ENCODE peak calls at places on chromosomes 7 and 10, in five cellular contexts. U is upper lobe of left lung, M is AG09309, Q is cardiac muscle cell, F is fibroblast of mammary gland. A is an unnamed sample.

GRCh38 chr7:101538596-101539459 is 90.3 kb downstream of the MYL10 start:
- DNase-seq in F (peak; percentile 24), U (peak; percentile 90), M (no peak), Q (peak; percentile 74), A (peak; percentile 89)

GRCh38 chr7:78558571-78558970 is 760.0 kb downstream of the PHTF2 start:
- DNase-seq in F (no peak), U (no peak), Q (no peak), M (no peak), A (no peak)

GRCh38 chr7:16233519-16233918 is 187.8 kb downstream of the CRPPA start:
- DNase-seq in Q (no peak), F (no peak), U (no peak), M (no peak), A (no peak)

GRCh38 chr10:43214956-43215561 is 51.8 kb downstream of the RASGEF1A start:
- DNase-seq in Q (peak; percentile 26), U (no peak), F (no peak), M (no peak), A (no peak)

GRCh38 chr10:6600224-6600987 is 20.3 kb upstream of the PRKCQ start:
- DNase-seq in Q (no peak), F (no peak), U (no peak), M (no peak), A (no peak)

GRCh38 chr10:50538473-50539398 is 85.0 kb downstream of the SGMS1 start:
- DNase-seq in Q (no peak), F (no peak), U (no peak), M (no peak), A (no peak)

GRCh38 chr10:58508316-58508715 is 4.4 kb upstream of the BICC1 start:
- DNase-seq in M (no peak), Q (no peak), U (no peak), F (peak; percentile 73), A (no peak)

GRCh38 chr7:80833289-80834104 is 85.4 kb downstream of the SEMA3C start:
- DNase-seq in Q (no peak), F (peak; percentile 84), M (no peak), U (no peak), A (no peak)

GRCh38 chr7:14924398-14924797 is 21.8 kb upstream of the DGKB start:
- DNase-seq in U (no peak), M (no peak), F (peak; percentile 23), Q (no peak), A (no peak)

GRCh38 chr10:77391605-77392235 is 245.9 kb downstream of the KCNMA1 start:
- DNase-seq in F (peak; percentile 87), U (no peak), M (peak; percentile 66), Q (peak; percentile 86), A (peak; percentile 94)

GRCh38 chr7:77655361-77655760 is 40.9 kb upstream of the RSBN1L start:
- DNase-seq in F (no peak), Q (no peak), M (no peak), U (no peak), A (no peak)

GRCh38 chr7:16357921-16358320 is 63.4 kb downstream of the CRPPA start:
- DNase-seq in Q (no peak), F (no peak), U (no peak), M (no peak), A (no peak)

GRCh38 chr10:54469587-54470323 is 331.3 kb downstream of the PCDH15 start:
- DNase-seq in F (no peak), Q (no peak), U (no peak), M (no peak), A (no peak)

GRCh38 chr10:94279835-94280709 is 82.7 kb downstream of the NOC3L start:
- DNase-seq in M (no peak), F (peak; percentile 50), U (no peak), Q (peak; percentile 73), A (no peak)

GRCh38 chr7:112892263-112892662 is 102.1 kb upstream of the TMEM168 start:
- DNase-seq in U (no peak), M (peak; percentile 3), F (peak; percentile 79), Q (no peak), A (no peak)

GRCh38 chr7:44163591-44163990 is 22.5 kb upstream of the MYL7 start:
- DNase-seq in F (peak; percentile 81), U (no peak), M (peak; percentile 91), Q (no peak), A (no peak)

GRCh38 chr10:85643839-85644525 is 722.6 kb downstream of the GRID1 start:
- DNase-seq in M (no peak), U (no peak), Q (no peak), F (peak; percentile 25), A (no peak)

GRCh38 chr7:106279425-106280182 is 5.2 kb downstream of the NAMPT start:
- DNase-seq in Q (no peak), F (no peak), M (no peak), U (no peak), A (no peak)

GRCh38 chr10:69490876-69491275 is 39.6 kb downstream of the TSPAN15 start:
- DNase-seq in F (no peak), M (no peak), Q (no peak), U (no peak), A (no peak)

GRCh38 chr10:60943372-60944158 is 420 bp downstream of the RHOBTB1 start:
- DNase-seq in M (no peak), F (peak; percentile 38), U (peak; percentile 91), Q (peak; percentile 74), A (peak; percentile 45)

GRCh38 chr7:28076421-28077163 is 104.0 kb downstream of the JAZF1 start:
- DNase-seq in M (no peak), F (no peak), U (no peak), Q (no peak), A (no peak)

GRCh38 chr7:142376356-142376997 is 118.6 kb upstream of the PRSS58 start:
- DNase-seq in M (no peak), U (no peak), Q (no peak), F (no peak), A (no peak)

GRCh38 chr7:145884716-145885514 is 231.7 kb upstream of the CNTNAP2 start:
- DNase-seq in F (no peak), M (no peak), U (no peak), Q (no peak), A (no peak)

GRCh38 chr10:31242902-31243301 is 76.1 kb upstream of the ZEB1 start:
- DNase-seq in F (peak; percentile 100), Q (no peak), M (peak; percentile 81), U (no peak), A (no peak)

GRCh38 chr10:78435484-78436222 is 402.0 kb downstream of the RPS24 start:
- DNase-seq in Q (no peak), F (no peak), M (no peak), U (no peak), A (no peak)

GRCh38 chr10:1448252-1448901 is 288.9 kb downstream of the ADARB2 start:
- DNase-seq in Q (no peak), U (no peak), M (no peak), F (no peak), A (no peak)

GRCh38 chr10:120436431-120437142 is 20.4 kb upstream of the PLPP4 start:
- DNase-seq in U (no peak), F (no peak), M (no peak), Q (no peak), A (no peak)

GRCh38 chr7:54560183-54560582 is 18.0 kb downstream of the VSTM2A start:
- DNase-seq in Q (no peak), M (no peak), U (no peak), F (no peak), A (no peak)

GRCh38 chr10:107653832-107654287 is 489.4 kb upstream of the SORCS1 start:
- DNase-seq in M (peak; percentile 1), Q (no peak), U (no peak), F (peak; percentile 18), A (no peak)

GRCh38 chr10:11086177-11086576 is 68.5 kb downstream of the CELF2 start:
- DNase-seq in M (no peak), F (no peak), Q (peak; percentile 51), U (no peak), A (no peak)

GRCh38 chr7:50727072-50727471 is 55.6 kb downstream of the GRB10 start:
- DNase-seq in M (no peak), F (peak; percentile 12), Q (no peak), U (no peak), A (no peak)

GRCh38 chr10:29994833-29995232 is 64.6 kb downstream of the JCAD start:
- DNase-seq in F (no peak), Q (no peak), U (no peak), M (no peak), A (no peak)

GRCh38 chr10:1498746-1499343 is 238.5 kb downstream of the ADARB2 start:
- DNase-seq in U (no peak), M (no peak), F (peak; percentile 6), Q (no peak), A (no peak)

GRCh38 chr10:44378626-44379025 is 6.3 kb downstream of the CXCL12 start:
- DNase-seq in M (no peak), F (no peak), Q (no peak), U (no peak), A (no peak)

GRCh38 chr7:54946764-54947163 is 72.1 kb upstream of the EGFR start:
- DNase-seq in Q (no peak), U (no peak), F (no peak), M (no peak), A (no peak)

GRCh38 chr10:106795619-106796018 is 368.9 kb downstream of the SORCS1 start:
- DNase-seq in Q (peak; percentile 74), U (no peak), M (no peak), F (peak; percentile 43), A (no peak)

GRCh38 chr10:101940916-101941315 is 97.3 kb upstream of the KCNIP2 start:
- DNase-seq in U (no peak), M (no peak), Q (no peak), F (peak; percentile 50), A (no peak)

GRCh38 chr7:32293833-32294232 is 196.3 kb downstream of the LSM5 start:
- DNase-seq in Q (no peak), M (no peak), U (peak; percentile 27), F (no peak), A (no peak)

GRCh38 chr7:121587454-121587853 is 191.3 kb upstream of the FAM3C start:
- DNase-seq in U (no peak), M (no peak), F (no peak), Q (no peak), A (no peak)
- TF ChIP-seq CTCF in U (no peak), M (no peak), F (no peak), Q (no peak), A (no peak)

GRCh38 chr7:149610441-149611011 is 112.9 kb upstream of the ZNF746 start:
- DNase-seq in Q (no peak), M (no peak), U (no peak), F (peak; percentile 36), A (no peak)

GRCh38 chr7:149621776-149622175 is 124.2 kb upstream of the ZNF746 start:
- DNase-seq in M (no peak), U (no peak), F (peak; percentile 2), Q (no peak), A (no peak)

GRCh38 chr7:149616898-149617297 is 119.3 kb upstream of the ZNF746 start:
- DNase-seq in Q (no peak), F (no peak), U (no peak), M (no peak), A (no peak)

GRCh38 chr7:149620961-149621360 is 123.4 kb upstream of the ZNF746 start:
- DNase-seq in M (no peak), U (peak; percentile 74), Q (no peak), F (no peak), A (no peak)

GRCh38 chr7:149615690-149616270 is 118.2 kb upstream of the ZNF746 start:
- DNase-seq in Q (no peak), F (no peak), U (no peak), M (no peak), A (no peak)
- TF ChIP-seq CTCF in Q (no peak), F (no peak), U (no peak), M (no peak), A (no peak)

GRCh38 chr7:148480479-148481146 is 110.0 kb upstream of the C7orf33 start:
- DNase-seq in M (no peak), F (no peak), Q (no peak), U (no peak), A (no peak)
- TF ChIP-seq CTCF in M (no peak), F (no peak), Q (no peak), U (no peak), A (no peak)

GRCh38 chr10:35781643-35782035 is 139.5 kb upstream of the FZD8 start:
- DNase-seq in Q (no peak), F (peak; percentile 22), U (no peak), M (no peak), A (no peak)
- TF ChIP-seq CTCF in Q (peak; percentile 22), F (peak; percentile 14), U (no peak), M (no peak), A (no peak)